ENCODE peak calls at places on chromosome 4, in six cellular contexts. One of them, this sample, is unnamed.

GRCh38 chr4:189802884-189803283 is 137.8 kb upstream of the FRG1 start:
- DNase-seq in endothelial cell of umbilical vein: no peak
- DNase-seq in HepG2: no peak
- DNase-seq in cardiac muscle cell: no peak
- DNase-seq in naive thymus-derived CD4-positive, alpha-beta T cell: no peak
- DNase-seq in tibial artery: no peak
- DNase-seq in this sample: peak; percentile 66

GRCh38 chr4:5036239-5036638 is 15.0 kb upstream of the STK32B start:
- DNase-seq in endothelial cell of umbilical vein: no peak
- DNase-seq in HepG2: no peak
- DNase-seq in cardiac muscle cell: peak; percentile 74
- DNase-seq in naive thymus-derived CD4-positive, alpha-beta T cell: no peak
- DNase-seq in tibial artery: peak; percentile 16
- DNase-seq in this sample: no peak

GRCh38 chr4:129352480-129352879 is 256.5 kb downstream of the C4orf33 start:
- DNase-seq in endothelial cell of umbilical vein: no peak
- DNase-seq in HepG2: no peak
- DNase-seq in cardiac muscle cell: no peak
- DNase-seq in naive thymus-derived CD4-positive, alpha-beta T cell: no peak
- DNase-seq in tibial artery: no peak
- DNase-seq in this sample: no peak

GRCh38 chr4:156230151-156230550 is 276.5 kb upstream of the CTSO start:
- DNase-seq in endothelial cell of umbilical vein: no peak
- DNase-seq in HepG2: no peak
- DNase-seq in cardiac muscle cell: no peak
- DNase-seq in naive thymus-derived CD4-positive, alpha-beta T cell: no peak
- DNase-seq in tibial artery: no peak
- DNase-seq in this sample: no peak

GRCh38 chr4:70802923-70803605 is 36.6 kb downstream of the GRSF1 start:
- DNase-seq in endothelial cell of umbilical vein: no peak
- DNase-seq in HepG2: no peak
- DNase-seq in cardiac muscle cell: no peak
- DNase-seq in naive thymus-derived CD4-positive, alpha-beta T cell: peak; percentile 7
- DNase-seq in tibial artery: no peak
- DNase-seq in this sample: no peak

GRCh38 chr4:51906167-51906647 is 63.3 kb downstream of the DCUN1D4 start:
- DNase-seq in endothelial cell of umbilical vein: peak; percentile 87
- DNase-seq in HepG2: no peak
- DNase-seq in cardiac muscle cell: peak; percentile 12
- DNase-seq in naive thymus-derived CD4-positive, alpha-beta T cell: no peak
- DNase-seq in tibial artery: no peak
- DNase-seq in this sample: no peak

GRCh38 chr4:132958457-132959263 is 190.4 kb upstream of the PCDH10 start:
- DNase-seq in endothelial cell of umbilical vein: no peak
- DNase-seq in HepG2: no peak
- DNase-seq in cardiac muscle cell: no peak
- DNase-seq in naive thymus-derived CD4-positive, alpha-beta T cell: no peak
- DNase-seq in tibial artery: no peak
- DNase-seq in this sample: peak; percentile 42

GRCh38 chr4:77819836-77820679 is 890 bp upstream of the CNOT6L start:
- DNase-seq in endothelial cell of umbilical vein: peak; percentile 89
- DNase-seq in HepG2: peak; percentile 52
- DNase-seq in cardiac muscle cell: peak; percentile 90
- DNase-seq in naive thymus-derived CD4-positive, alpha-beta T cell: peak; percentile 98
- DNase-seq in tibial artery: peak; percentile 94
- DNase-seq in this sample: peak; percentile 94

GRCh38 chr4:30901781-30902479 is 181.8 kb downstream of the PCDH7 start:
- DNase-seq in endothelial cell of umbilical vein: no peak
- DNase-seq in HepG2: no peak
- DNase-seq in cardiac muscle cell: no peak
- DNase-seq in naive thymus-derived CD4-positive, alpha-beta T cell: no peak
- DNase-seq in tibial artery: no peak
- DNase-seq in this sample: no peak

GRCh38 chr4:6695660-6696581 is 2.2 kb downstream of the S100P start:
- DNase-seq in endothelial cell of umbilical vein: no peak
- DNase-seq in HepG2: peak; percentile 96
- DNase-seq in cardiac muscle cell: no peak
- DNase-seq in naive thymus-derived CD4-positive, alpha-beta T cell: peak; percentile 72
- DNase-seq in tibial artery: no peak
- DNase-seq in this sample: peak; percentile 44

GRCh38 chr4:149765630-149766029 is 50.0 kb downstream of the IQCM start:
- DNase-seq in endothelial cell of umbilical vein: no peak
- DNase-seq in HepG2: no peak
- DNase-seq in cardiac muscle cell: peak; percentile 10
- DNase-seq in naive thymus-derived CD4-positive, alpha-beta T cell: no peak
- DNase-seq in tibial artery: no peak
- DNase-seq in this sample: no peak

GRCh38 chr4:163085085-163085484 is 81.6 kb downstream of the NAF1 start:
- DNase-seq in endothelial cell of umbilical vein: no peak
- DNase-seq in HepG2: no peak
- DNase-seq in cardiac muscle cell: no peak
- DNase-seq in naive thymus-derived CD4-positive, alpha-beta T cell: no peak
- DNase-seq in tibial artery: no peak
- DNase-seq in this sample: no peak

GRCh38 chr4:4529412-4529811 is 12.4 kb downstream of the STX18 start:
- DNase-seq in endothelial cell of umbilical vein: no peak
- DNase-seq in HepG2: no peak
- DNase-seq in cardiac muscle cell: no peak
- DNase-seq in naive thymus-derived CD4-positive, alpha-beta T cell: no peak
- DNase-seq in tibial artery: no peak
- DNase-seq in this sample: no peak

GRCh38 chr4:152162331-152162697 is 373.6 kb downstream of the FBXW7 start:
- DNase-seq in endothelial cell of umbilical vein: no peak
- DNase-seq in HepG2: no peak
- DNase-seq in cardiac muscle cell: no peak
- DNase-seq in naive thymus-derived CD4-positive, alpha-beta T cell: no peak
- DNase-seq in tibial artery: no peak
- DNase-seq in this sample: no peak

GRCh38 chr4:20652226-20652836 is 47.9 kb upstream of the PACRGL start:
- DNase-seq in endothelial cell of umbilical vein: no peak
- DNase-seq in HepG2: no peak
- DNase-seq in cardiac muscle cell: no peak
- DNase-seq in naive thymus-derived CD4-positive, alpha-beta T cell: no peak
- DNase-seq in tibial artery: no peak
- DNase-seq in this sample: no peak

GRCh38 chr4:160296476-160296875 is 1193.6 kb downstream of the RAPGEF2 start:
- DNase-seq in endothelial cell of umbilical vein: no peak
- DNase-seq in HepG2: no peak
- DNase-seq in cardiac muscle cell: no peak
- DNase-seq in naive thymus-derived CD4-positive, alpha-beta T cell: no peak
- DNase-seq in tibial artery: no peak
- DNase-seq in this sample: no peak

GRCh38 chr4:121939690-121940089 is 12.2 kb downstream of the TRPC3 start:
- DNase-seq in endothelial cell of umbilical vein: no peak
- DNase-seq in HepG2: no peak
- DNase-seq in cardiac muscle cell: no peak
- DNase-seq in naive thymus-derived CD4-positive, alpha-beta T cell: no peak
- DNase-seq in tibial artery: no peak
- DNase-seq in this sample: peak; percentile 49

GRCh38 chr4:86493460-86493859 is 100.7 kb upstream of the PTPN13 start:
- DNase-seq in endothelial cell of umbilical vein: no peak
- DNase-seq in HepG2: no peak
- DNase-seq in cardiac muscle cell: peak; percentile 62
- DNase-seq in naive thymus-derived CD4-positive, alpha-beta T cell: no peak
- DNase-seq in tibial artery: no peak
- DNase-seq in this sample: no peak

GRCh38 chr4:6470502-6471302 is 1.7 kb downstream of the PPP2R2C start:
- DNase-seq in endothelial cell of umbilical vein: peak; percentile 12
- DNase-seq in HepG2: no peak
- DNase-seq in cardiac muscle cell: peak; percentile 64
- DNase-seq in naive thymus-derived CD4-positive, alpha-beta T cell: no peak
- DNase-seq in tibial artery: peak; percentile 65
- DNase-seq in this sample: peak; percentile 84

GRCh38 chr4:59180161-59180560 is 2020.0 kb upstream of the ADGRL3 start:
- DNase-seq in endothelial cell of umbilical vein: no peak
- DNase-seq in HepG2: no peak
- DNase-seq in cardiac muscle cell: no peak
- DNase-seq in naive thymus-derived CD4-positive, alpha-beta T cell: no peak
- DNase-seq in tibial artery: no peak
- DNase-seq in this sample: no peak

GRCh38 chr4:153294631-153295030 is 49.9 kb upstream of the MND1 start:
- DNase-seq in endothelial cell of umbilical vein: no peak
- DNase-seq in HepG2: no peak
- DNase-seq in cardiac muscle cell: no peak
- DNase-seq in naive thymus-derived CD4-positive, alpha-beta T cell: no peak
- DNase-seq in tibial artery: no peak
- DNase-seq in this sample: no peak

GRCh38 chr4:120843840-120844527 is 78.5 kb downstream of the PRDM5 start:
- DNase-seq in endothelial cell of umbilical vein: no peak
- DNase-seq in HepG2: no peak
- DNase-seq in cardiac muscle cell: no peak
- DNase-seq in naive thymus-derived CD4-positive, alpha-beta T cell: no peak
- DNase-seq in tibial artery: no peak
- DNase-seq in this sample: peak; percentile 78

GRCh38 chr4:65893311-65893710 is 223.0 kb upstream of the EPHA5 start:
- DNase-seq in endothelial cell of umbilical vein: no peak
- DNase-seq in HepG2: no peak
- DNase-seq in cardiac muscle cell: no peak
- DNase-seq in naive thymus-derived CD4-positive, alpha-beta T cell: no peak
- DNase-seq in tibial artery: no peak
- DNase-seq in this sample: no peak

GRCh38 chr4:98624144-98624543 is 34.3 kb downstream of the TSPAN5 start:
- DNase-seq in endothelial cell of umbilical vein: no peak
- DNase-seq in HepG2: no peak
- DNase-seq in cardiac muscle cell: no peak
- DNase-seq in naive thymus-derived CD4-positive, alpha-beta T cell: no peak
- DNase-seq in tibial artery: no peak
- DNase-seq in this sample: no peak

GRCh38 chr4:140096921-140097320 is 57.1 kb downstream of the MAML3 start:
- DNase-seq in endothelial cell of umbilical vein: no peak
- DNase-seq in HepG2: no peak
- DNase-seq in cardiac muscle cell: peak; percentile 61
- DNase-seq in naive thymus-derived CD4-positive, alpha-beta T cell: no peak
- DNase-seq in tibial artery: no peak
- DNase-seq in this sample: no peak
- H3K27ac ChIP-seq in endothelial cell of umbilical vein: peak overlapping the region; percentile 100
- H3K27ac ChIP-seq in HepG2: no peak overlapping the region
- H3K27ac ChIP-seq in cardiac muscle cell: peak overlapping the region; percentile 48
- H3K27ac ChIP-seq in naive thymus-derived CD4-positive, alpha-beta T cell: peak overlapping the region; percentile 73
- H3K27ac ChIP-seq in tibial artery: peak overlapping the region; percentile 63
- H3K27ac ChIP-seq in this sample: no peak overlapping the region

GRCh38 chr4:88280228-88280795 is 4.0 kb downstream of the PPM1K start:
- DNase-seq in endothelial cell of umbilical vein: no peak
- DNase-seq in HepG2: no peak
- DNase-seq in cardiac muscle cell: no peak
- DNase-seq in naive thymus-derived CD4-positive, alpha-beta T cell: no peak
- DNase-seq in tibial artery: no peak
- DNase-seq in this sample: no peak
- H3K9me3 ChIP-seq in endothelial cell of umbilical vein: no peaks in the 10 kb centered on the region
- H3K9me3 ChIP-seq in HepG2: no peaks in the 10 kb centered on the region
- H3K9me3 ChIP-seq in cardiac muscle cell: no peaks in the 10 kb centered on the region
- H3K9me3 ChIP-seq in naive thymus-derived CD4-positive, alpha-beta T cell: no peaks in the 10 kb centered on the region
- H3K9me3 ChIP-seq in tibial artery: no peaks in the 10 kb centered on the region
- H3K9me3 ChIP-seq in this sample: peaks cover 56% of the 10 kb centered on the region

DNA sequence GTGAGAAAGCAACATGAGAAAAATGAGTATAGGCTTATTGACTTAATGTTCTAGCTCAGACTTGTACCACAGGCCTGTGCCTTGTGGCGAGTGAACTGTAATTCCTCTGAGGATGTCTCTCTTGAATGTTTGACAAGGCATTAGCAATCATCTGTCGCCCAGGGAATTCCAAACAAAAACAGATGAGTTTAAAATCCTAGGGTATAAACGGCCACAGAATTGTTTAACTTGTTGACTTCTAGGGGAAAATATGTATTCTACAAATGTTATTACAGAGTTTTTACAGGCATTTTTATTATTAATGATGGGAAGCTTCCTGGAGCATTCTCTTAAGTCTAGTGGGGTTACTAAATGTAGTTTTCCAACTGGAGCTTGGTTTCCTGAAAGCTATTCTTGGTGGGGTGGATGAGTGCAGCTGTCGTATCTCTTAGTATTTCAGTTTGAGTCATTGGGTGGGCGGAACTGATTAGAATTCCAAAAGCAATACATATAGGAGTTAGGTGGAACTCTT is 40.6 kb downstream of the ARHGAP10 start:
- DNase-seq in endothelial cell of umbilical vein: peak; percentile 90
- DNase-seq in HepG2: no peak
- DNase-seq in cardiac muscle cell: peak; percentile 70
- DNase-seq in naive thymus-derived CD4-positive, alpha-beta T cell: no peak
- DNase-seq in tibial artery: no peak
- DNase-seq in this sample: no peak
- H3K4me3 ChIP-seq in endothelial cell of umbilical vein: no peak overlapping the region
- H3K4me3 ChIP-seq in HepG2: no peak overlapping the region
- H3K4me3 ChIP-seq in cardiac muscle cell: no peak overlapping the region
- H3K4me3 ChIP-seq in naive thymus-derived CD4-positive, alpha-beta T cell: no peak overlapping the region
- H3K4me3 ChIP-seq in tibial artery: no peak overlapping the region
- H3K4me3 ChIP-seq in this sample: no peak overlapping the region

GRCh38 chr4:168866635-168867034 is 143.4 kb downstream of the CBR4 start:
- DNase-seq in endothelial cell of umbilical vein: no peak
- DNase-seq in HepG2: no peak
- DNase-seq in cardiac muscle cell: no peak
- DNase-seq in naive thymus-derived CD4-positive, alpha-beta T cell: no peak
- DNase-seq in tibial artery: no peak
- DNase-seq in this sample: no peak

GRCh38 chr4:168867128-168867527 is 142.9 kb downstream of the CBR4 start:
- DNase-seq in endothelial cell of umbilical vein: no peak
- DNase-seq in HepG2: no peak
- DNase-seq in cardiac muscle cell: no peak
- DNase-seq in naive thymus-derived CD4-positive, alpha-beta T cell: no peak
- DNase-seq in tibial artery: no peak
- DNase-seq in this sample: no peak

GRCh38 chr4:168868856-168869201 is 141.2 kb downstream of the CBR4 start:
- DNase-seq in endothelial cell of umbilical vein: no peak
- DNase-seq in HepG2: no peak
- DNase-seq in cardiac muscle cell: no peak
- DNase-seq in naive thymus-derived CD4-positive, alpha-beta T cell: no peak
- DNase-seq in tibial artery: no peak
- DNase-seq in this sample: no peak

GRCh38 chr4:168865854-168866253 is 144.2 kb downstream of the CBR4 start:
- DNase-seq in endothelial cell of umbilical vein: no peak
- DNase-seq in HepG2: no peak
- DNase-seq in cardiac muscle cell: no peak
- DNase-seq in naive thymus-derived CD4-positive, alpha-beta T cell: no peak
- DNase-seq in tibial artery: no peak
- DNase-seq in this sample: no peak

DNA sequence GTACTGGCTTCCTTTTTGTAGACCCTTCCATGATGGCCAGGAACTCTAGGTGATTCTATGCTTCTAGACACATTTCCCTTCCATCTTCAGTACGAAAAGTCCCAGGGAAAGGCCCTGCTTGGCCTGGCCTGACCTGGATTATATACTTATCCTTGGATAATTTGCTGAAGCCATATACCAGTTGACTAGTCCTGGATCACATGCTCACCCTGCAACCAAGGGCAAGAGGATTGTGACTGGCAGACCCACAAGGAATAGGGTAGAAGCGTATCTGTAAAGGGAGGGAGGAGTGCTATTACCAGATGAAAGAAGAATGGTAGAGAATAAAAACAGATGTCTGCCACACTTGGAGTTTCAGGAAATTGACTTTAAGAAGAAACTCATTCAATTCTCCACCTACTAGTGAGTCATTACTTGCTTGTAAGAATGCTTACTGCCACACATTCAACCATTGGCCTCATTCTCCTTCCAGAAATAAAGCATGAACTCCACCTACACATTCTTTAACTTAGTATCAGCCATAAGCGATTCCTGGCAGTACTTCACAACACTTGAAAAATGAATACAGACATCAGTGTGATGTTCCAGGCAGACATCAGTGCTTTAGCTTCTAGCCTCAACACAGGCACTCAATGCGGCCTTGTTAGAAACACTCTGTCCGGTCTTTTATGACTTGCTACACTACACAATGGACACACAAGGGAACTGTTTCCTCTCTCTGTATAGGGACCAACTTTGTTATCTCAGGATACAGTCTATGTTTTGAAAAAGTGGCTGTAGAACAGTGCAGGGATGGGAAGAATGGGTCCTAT is 141.8 kb downstream of the CBR4 start:
- DNase-seq in endothelial cell of umbilical vein: peak; percentile 90
- DNase-seq in HepG2: no peak
- DNase-seq in cardiac muscle cell: peak; percentile 82
- DNase-seq in naive thymus-derived CD4-positive, alpha-beta T cell: no peak
- DNase-seq in tibial artery: no peak
- DNase-seq in this sample: no peak
- H3K27ac ChIP-seq in endothelial cell of umbilical vein: peak overlapping the region; percentile 67
- H3K27ac ChIP-seq in HepG2: no peak overlapping the region
- H3K27ac ChIP-seq in cardiac muscle cell: peak overlapping the region; percentile 61
- H3K27ac ChIP-seq in naive thymus-derived CD4-positive, alpha-beta T cell: no peak overlapping the region
- H3K27ac ChIP-seq in tibial artery: peak overlapping the region; percentile 62
- H3K27ac ChIP-seq in this sample: no peak overlapping the region